ENCODE peak calls at places on chromosomes 1 and 21, in six cellular contexts. One of them, this sample, is unnamed.
A peak's percentile ranks its signal among the peaks of the same experiment; 100 is the strongest.

GRCh38 chr21:41598561-41599511 is 90.9 kb upstream of the TMPRSS2 start:
- DNase-seq in bronchial epithelial cell: no peak
- DNase-seq in lower lobe of right lung: peak; percentile 78
- DNase-seq in dorsolateral prefrontal cortex: no peak
- DNase-seq in heart right ventricle: no peak
- DNase-seq in RWPE2: peak; percentile 38
- DNase-seq in this sample: no peak

GRCh38 chr1:19926296-19927129 is 3.1 kb upstream of the PLA2G2E start:
- DNase-seq in heart right ventricle: no peak
- DNase-seq in lower lobe of right lung: no peak
- DNase-seq in bronchial epithelial cell: peak; percentile 88
- DNase-seq in RWPE2: no peak
- DNase-seq in dorsolateral prefrontal cortex: no peak
- DNase-seq in this sample: no peak

GRCh38 chr1:53341961-53342707 is 14.3 kb upstream of the LRP8 start:
- DNase-seq in bronchial epithelial cell: no peak
- DNase-seq in RWPE2: no peak
- DNase-seq in dorsolateral prefrontal cortex: no peak
- DNase-seq in lower lobe of right lung: no peak
- DNase-seq in heart right ventricle: no peak
- DNase-seq in this sample: no peak

GRCh38 chr1:17438977-17439249 is 564 bp downstream of the RCC2 start:
- DNase-seq in dorsolateral prefrontal cortex: no peak
- DNase-seq in lower lobe of right lung: no peak
- DNase-seq in heart right ventricle: no peak
- DNase-seq in bronchial epithelial cell: no peak
- DNase-seq in RWPE2: no peak
- DNase-seq in this sample: no peak

GRCh38 chr1:241356519-241357365 is at the start of gene RGS7:
- DNase-seq in RWPE2: peak; percentile 37
- DNase-seq in dorsolateral prefrontal cortex: peak; percentile 60
- DNase-seq in heart right ventricle: peak; percentile 32
- DNase-seq in lower lobe of right lung: peak; percentile 46
- DNase-seq in bronchial epithelial cell: no peak
- DNase-seq in this sample: peak; percentile 59

GRCh38 chr1:155071701-155072100 is 6.9 kb upstream of the EFNA3 start:
- DNase-seq in dorsolateral prefrontal cortex: no peak
- DNase-seq in RWPE2: no peak
- DNase-seq in lower lobe of right lung: no peak
- DNase-seq in heart right ventricle: no peak
- DNase-seq in bronchial epithelial cell: no peak
- DNase-seq in this sample: no peak

GRCh38 chr1:28456078-28456477 is 49.8 kb upstream of the RCC1 start:
- DNase-seq in RWPE2: no peak
- DNase-seq in heart right ventricle: no peak
- DNase-seq in bronchial epithelial cell: peak; percentile 52
- DNase-seq in dorsolateral prefrontal cortex: no peak
- DNase-seq in lower lobe of right lung: no peak
- DNase-seq in this sample: peak; percentile 82

GRCh38 chr1:65068202-65069011 is 79.6 kb upstream of the AK4 start:
- DNase-seq in RWPE2: no peak
- DNase-seq in bronchial epithelial cell: no peak
- DNase-seq in dorsolateral prefrontal cortex: no peak
- DNase-seq in lower lobe of right lung: no peak
- DNase-seq in heart right ventricle: no peak
- DNase-seq in this sample: peak; percentile 31

GRCh38 chr1:19113362-19114092 is 96.5 kb downstream of the UBR4 start:
- DNase-seq in heart right ventricle: no peak
- DNase-seq in RWPE2: no peak
- DNase-seq in lower lobe of right lung: no peak
- DNase-seq in dorsolateral prefrontal cortex: no peak
- DNase-seq in bronchial epithelial cell: peak; percentile 60
- DNase-seq in this sample: peak; percentile 51

GRCh38 chr1:5597991-5598823 is 394.0 kb downstream of the NPHP4 start:
- DNase-seq in heart right ventricle: no peak
- DNase-seq in RWPE2: no peak
- DNase-seq in lower lobe of right lung: no peak
- DNase-seq in bronchial epithelial cell: no peak
- DNase-seq in dorsolateral prefrontal cortex: no peak
- DNase-seq in this sample: no peak

GRCh38 chr1:167635233-167635648 is 5.2 kb downstream of the RCSD1 start:
- DNase-seq in RWPE2: no peak
- DNase-seq in lower lobe of right lung: no peak
- DNase-seq in dorsolateral prefrontal cortex: peak; percentile 36
- DNase-seq in heart right ventricle: peak; percentile 73
- DNase-seq in bronchial epithelial cell: no peak
- DNase-seq in this sample: peak; percentile 75

GRCh38 chr1:69982992-69983391 is 222.4 kb downstream of the LRRC40 start:
- DNase-seq in RWPE2: no peak
- DNase-seq in bronchial epithelial cell: no peak
- DNase-seq in dorsolateral prefrontal cortex: peak; percentile 29
- DNase-seq in heart right ventricle: no peak
- DNase-seq in lower lobe of right lung: no peak
- DNase-seq in this sample: peak; percentile 22

DNA sequence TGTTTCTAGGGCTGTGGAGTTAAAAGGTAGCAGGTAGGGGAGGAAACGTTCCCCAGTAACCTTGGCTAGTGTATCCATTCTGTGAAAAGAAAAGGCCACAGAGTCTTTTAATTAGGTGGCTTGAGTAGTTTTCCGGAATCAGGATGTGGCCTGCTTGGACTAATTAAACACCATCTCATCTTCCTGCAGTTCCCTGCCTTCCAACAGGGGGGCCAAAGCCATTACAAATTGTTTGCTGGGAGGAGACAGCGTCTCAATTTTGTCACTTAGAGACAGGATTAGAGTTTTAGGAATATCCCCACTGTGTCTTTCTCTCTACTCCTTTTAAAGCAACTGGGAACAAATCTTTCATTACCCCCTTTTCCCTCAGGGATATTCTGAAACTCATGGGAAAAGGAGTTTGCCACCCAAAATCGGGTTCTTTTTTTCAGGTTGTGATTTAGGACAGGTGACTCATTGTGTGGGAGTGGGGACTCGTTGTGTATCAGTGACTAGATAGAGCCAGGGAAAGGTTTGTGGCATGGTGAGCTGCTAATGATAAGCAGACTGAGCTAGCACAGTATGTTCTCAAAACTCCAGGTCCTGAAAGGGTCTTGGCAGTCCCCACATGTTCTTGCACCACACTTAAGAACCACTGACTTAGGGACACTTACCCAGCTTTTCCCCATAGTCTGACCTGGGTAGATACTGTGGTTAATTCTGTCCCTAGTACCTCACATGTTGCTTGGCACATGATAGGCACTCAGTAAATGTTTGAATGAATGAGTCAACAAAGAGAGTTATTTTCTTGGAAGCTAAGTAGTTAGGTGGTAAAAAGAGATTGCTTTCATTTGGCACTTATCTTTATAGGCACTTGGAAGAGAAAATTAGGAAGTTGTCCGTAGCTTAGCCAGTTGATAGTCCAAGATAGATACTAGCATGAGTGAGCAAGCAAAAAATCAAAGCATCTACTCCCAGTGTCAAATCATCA is 22.5 kb downstream of the INTS3 start:
- DNase-seq in heart right ventricle: no peak
- DNase-seq in RWPE2: no peak
- DNase-seq in lower lobe of right lung: no peak
- DNase-seq in bronchial epithelial cell: no peak
- DNase-seq in dorsolateral prefrontal cortex: no peak
- DNase-seq in this sample: no peak
- TF ChIP-seq CTCF in heart right ventricle: no peak
- TF ChIP-seq CTCF in RWPE2: no peak
- TF ChIP-seq CTCF in lower lobe of right lung: no peak
- TF ChIP-seq CTCF in bronchial epithelial cell: no peak
- TF ChIP-seq CTCF in dorsolateral prefrontal cortex: no peak
- TF ChIP-seq CTCF in this sample: peak; percentile 8

DNA sequence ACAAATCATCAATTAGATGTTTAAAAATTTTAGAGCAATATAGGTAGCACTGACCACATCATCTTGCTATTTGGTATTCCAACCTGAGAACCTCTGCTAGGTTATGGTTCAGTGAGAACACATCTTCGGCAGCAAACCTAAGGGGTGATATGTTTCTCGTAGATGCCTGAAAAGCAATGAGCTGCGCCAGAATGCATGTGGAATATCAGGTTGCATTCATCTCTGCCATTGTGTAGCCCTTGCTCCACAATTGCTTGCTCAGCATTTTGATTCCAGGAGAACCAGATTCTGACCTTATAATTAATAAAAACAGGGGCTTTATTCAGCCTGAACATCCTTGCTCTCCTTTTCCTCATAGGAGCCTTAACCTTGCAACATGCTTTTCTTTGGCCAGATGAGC is 408.1 kb downstream of the USH2A start:
- DNase-seq in heart right ventricle: no peak
- DNase-seq in bronchial epithelial cell: no peak
- DNase-seq in dorsolateral prefrontal cortex: no peak
- DNase-seq in lower lobe of right lung: no peak
- DNase-seq in RWPE2: no peak
- DNase-seq in this sample: no peak
- H3K4me3 ChIP-seq in heart right ventricle: no peak overlapping the region
- H3K4me3 ChIP-seq in bronchial epithelial cell: no peak overlapping the region
- H3K4me3 ChIP-seq in dorsolateral prefrontal cortex: no peak overlapping the region
- H3K4me3 ChIP-seq in lower lobe of right lung: no peak overlapping the region
- H3K4me3 ChIP-seq in RWPE2: no peak overlapping the region
- H3K4me3 ChIP-seq in this sample: no peak overlapping the region

GRCh38 chr1:9321480-9321849 is 28.8 kb downstream of the SPSB1 start:
- DNase-seq in dorsolateral prefrontal cortex: no peak
- DNase-seq in bronchial epithelial cell: peak; percentile 86
- DNase-seq in heart right ventricle: no peak
- DNase-seq in lower lobe of right lung: no peak
- DNase-seq in RWPE2: no peak
- DNase-seq in this sample: peak; percentile 73

GRCh38 chr1:9324246-9325096 is 31.8 kb downstream of the SPSB1 start:
- DNase-seq in RWPE2: no peak
- DNase-seq in dorsolateral prefrontal cortex: peak; percentile 69
- DNase-seq in heart right ventricle: no peak
- DNase-seq in lower lobe of right lung: no peak
- DNase-seq in bronchial epithelial cell: no peak
- DNase-seq in this sample: no peak

GRCh38 chr1:9321986-9322715 is 29.5 kb downstream of the SPSB1 start:
- DNase-seq in RWPE2: no peak
- DNase-seq in bronchial epithelial cell: no peak
- DNase-seq in dorsolateral prefrontal cortex: no peak
- DNase-seq in heart right ventricle: no peak
- DNase-seq in lower lobe of right lung: no peak
- DNase-seq in this sample: no peak

GRCh38 chr1:9320520-9321479 is 28.1 kb downstream of the SPSB1 start:
- DNase-seq in lower lobe of right lung: no peak
- DNase-seq in RWPE2: no peak
- DNase-seq in dorsolateral prefrontal cortex: no peak
- DNase-seq in bronchial epithelial cell: no peak
- DNase-seq in heart right ventricle: no peak
- DNase-seq in this sample: no peak

GRCh38 chr1:9322845-9323244 is 30.2 kb downstream of the SPSB1 start:
- DNase-seq in bronchial epithelial cell: no peak
- DNase-seq in dorsolateral prefrontal cortex: peak; percentile 33
- DNase-seq in lower lobe of right lung: no peak
- DNase-seq in heart right ventricle: no peak
- DNase-seq in RWPE2: no peak
- DNase-seq in this sample: no peak
- TF ChIP-seq CTCF in bronchial epithelial cell: no peak
- TF ChIP-seq CTCF in dorsolateral prefrontal cortex: peak; percentile 49
- TF ChIP-seq CTCF in lower lobe of right lung: no peak
- TF ChIP-seq CTCF in heart right ventricle: no peak
- TF ChIP-seq CTCF in RWPE2: no peak
- TF ChIP-seq CTCF in this sample: no peak

GRCh38 chr1:234538930-234539649 is 60.1 kb upstream of the TARBP1 start:
- DNase-seq in lower lobe of right lung: no peak
- DNase-seq in heart right ventricle: peak; percentile 56
- DNase-seq in bronchial epithelial cell: peak; percentile 91
- DNase-seq in dorsolateral prefrontal cortex: no peak
- DNase-seq in RWPE2: no peak
- DNase-seq in this sample: no peak
- H3K4me3 ChIP-seq in lower lobe of right lung: no peak overlapping the region
- H3K4me3 ChIP-seq in heart right ventricle: no peak overlapping the region
- H3K4me3 ChIP-seq in bronchial epithelial cell: no peak overlapping the region
- H3K4me3 ChIP-seq in dorsolateral prefrontal cortex: no peak overlapping the region
- H3K4me3 ChIP-seq in RWPE2: no peak overlapping the region
- H3K4me3 ChIP-seq in this sample: no peak overlapping the region

GRCh38 chr1:234584926-234585325 is 25.1 kb downstream of the IRF2BP2 start:
- DNase-seq in dorsolateral prefrontal cortex: no peak
- DNase-seq in RWPE2: no peak
- DNase-seq in lower lobe of right lung: no peak
- DNase-seq in heart right ventricle: peak; percentile 35
- DNase-seq in bronchial epithelial cell: no peak
- DNase-seq in this sample: peak; percentile 39
- TF ChIP-seq CTCF in dorsolateral prefrontal cortex: no peak
- TF ChIP-seq CTCF in RWPE2: no peak
- TF ChIP-seq CTCF in lower lobe of right lung: no peak
- TF ChIP-seq CTCF in heart right ventricle: no peak
- TF ChIP-seq CTCF in bronchial epithelial cell: no peak
- TF ChIP-seq CTCF in this sample: no peak

GRCh38 chr1:34164510-34165381 is at the start of gene CSMD2:
- DNase-seq in lower lobe of right lung: no peak
- DNase-seq in heart right ventricle: no peak
- DNase-seq in dorsolateral prefrontal cortex: peak; percentile 88
- DNase-seq in bronchial epithelial cell: peak; percentile 4
- DNase-seq in RWPE2: no peak
- DNase-seq in this sample: peak; percentile 53
- H3K4me3 ChIP-seq in lower lobe of right lung: peak within 1 kb of the TSS; percentile 46
- H3K4me3 ChIP-seq in heart right ventricle: peak within 1 kb of the TSS; percentile 42
- H3K4me3 ChIP-seq in dorsolateral prefrontal cortex: peak within 1 kb of the TSS; percentile 72
- H3K4me3 ChIP-seq in bronchial epithelial cell: no peak within 1 kb of the TSS
- H3K4me3 ChIP-seq in RWPE2: peak within 1 kb of the TSS; percentile 24
- H3K4me3 ChIP-seq in this sample: peak within 1 kb of the TSS; percentile 23

GRCh38 chr1:104933846-104934245 is 1184.1 kb downstream of the AMY1C start:
- DNase-seq in heart right ventricle: no peak
- DNase-seq in bronchial epithelial cell: no peak
- DNase-seq in dorsolateral prefrontal cortex: no peak
- DNase-seq in RWPE2: peak; percentile 31
- DNase-seq in lower lobe of right lung: peak; percentile 38
- DNase-seq in this sample: no peak
- TF ChIP-seq CTCF in heart right ventricle: no peak
- TF ChIP-seq CTCF in bronchial epithelial cell: no peak
- TF ChIP-seq CTCF in dorsolateral prefrontal cortex: no peak
- TF ChIP-seq CTCF in RWPE2: no peak
- TF ChIP-seq CTCF in lower lobe of right lung: no peak
- TF ChIP-seq CTCF in this sample: no peak

This sample was measured in cardiac fibroblast.